ENCODE peak calls at places on chromosomes 13 and 19, in six cellular contexts. One of them, this sample, is unnamed.

GRCh38 chr13:43475135-43475534 is 311.6 kb downstream of the ENOX1 start:
- DNase-seq in PC-3: no peak
- DNase-seq in thoracic aorta: no peak
- DNase-seq in WTC11: no peak
- DNase-seq in GM13977: no peak
- DNase-seq in HepG2: no peak
- DNase-seq in this sample: no peak

GRCh38 chr19:41327499-41328156 is 17.7 kb downstream of the CCDC97 start:
- DNase-seq in thoracic aorta: no peak
- DNase-seq in PC-3: peak
- DNase-seq in HepG2: no peak
- DNase-seq in WTC11: peak
- DNase-seq in GM13977: peak
- DNase-seq in this sample: peak

GRCh38 chr19:49468746-49469447 is 5.1 kb upstream of the FLT3LG start:
- DNase-seq in HepG2: no peak
- DNase-seq in WTC11: peak
- DNase-seq in thoracic aorta: peak
- DNase-seq in PC-3: peak
- DNase-seq in GM13977: peak
- DNase-seq in this sample: peak

GRCh38 chr13:48253849-48254248 is 20.8 kb downstream of the ITM2B start:
- DNase-seq in GM13977: no peak
- DNase-seq in WTC11: no peak
- DNase-seq in HepG2: peak
- DNase-seq in PC-3: no peak
- DNase-seq in thoracic aorta: no peak
- DNase-seq in this sample: no peak

GRCh38 chr19:35264281-35265125 is 4.3 kb upstream of the USF2 start:
- DNase-seq in thoracic aorta: no peak
- DNase-seq in HepG2: no peak
- DNase-seq in WTC11: peak
- DNase-seq in GM13977: no peak
- DNase-seq in PC-3: no peak
- DNase-seq in this sample: no peak

GRCh38 chr13:74134226-74134776 is at the start of gene KLF12:
- DNase-seq in PC-3: peak
- DNase-seq in HepG2: peak
- DNase-seq in GM13977: peak
- DNase-seq in WTC11: peak
- DNase-seq in thoracic aorta: peak
- DNase-seq in this sample: peak

GRCh38 chr13:30204564-30204963 is 102.8 kb downstream of the KATNAL1 start:
- DNase-seq in thoracic aorta: no peak
- DNase-seq in GM13977: peak
- DNase-seq in WTC11: no peak
- DNase-seq in HepG2: no peak
- DNase-seq in PC-3: no peak
- DNase-seq in this sample: no peak

GRCh38 chr19:47230122-47230920 is 678 bp downstream of the BBC3 start:
- DNase-seq in PC-3: no peak
- DNase-seq in HepG2: peak
- DNase-seq in GM13977: peak
- DNase-seq in thoracic aorta: no peak
- DNase-seq in WTC11: peak
- DNase-seq in this sample: peak

GRCh38 chr13:102870677-102871415 is 25.0 kb downstream of the ERCC5 start:
- DNase-seq in HepG2: peak
- DNase-seq in PC-3: peak
- DNase-seq in GM13977: peak
- DNase-seq in thoracic aorta: no peak
- DNase-seq in WTC11: peak
- DNase-seq in this sample: peak

GRCh38 chr19:18098891-18099622 is 1.5 kb downstream of the MAST3 start:
- DNase-seq in HepG2: no peak
- DNase-seq in GM13977: peak
- DNase-seq in thoracic aorta: no peak
- DNase-seq in WTC11: peak
- DNase-seq in PC-3: no peak
- DNase-seq in this sample: peak

GRCh38 chr19:35767288-35768081 is 7.9 kb upstream of the ARHGAP33 start:
- DNase-seq in GM13977: peak
- DNase-seq in HepG2: peak
- DNase-seq in PC-3: no peak
- DNase-seq in WTC11: peak
- DNase-seq in thoracic aorta: no peak
- DNase-seq in this sample: no peak

GRCh38 chr13:82257790-82258507 is 1624.3 kb downstream of the SLITRK1 start:
- DNase-seq in thoracic aorta: no peak
- DNase-seq in HepG2: no peak
- DNase-seq in PC-3: no peak
- DNase-seq in GM13977: no peak
- DNase-seq in WTC11: no peak
- DNase-seq in this sample: no peak

GRCh38 chr19:33905937-33906577 is 109.4 kb downstream of the KCTD15 start:
- DNase-seq in GM13977: peak
- DNase-seq in PC-3: peak
- DNase-seq in HepG2: no peak
- DNase-seq in thoracic aorta: no peak
- DNase-seq in WTC11: peak
- DNase-seq in this sample: no peak

GRCh38 chr19:55085923-55086715 is 10.4 kb downstream of the EPS8L1 start:
- DNase-seq in thoracic aorta: no peak
- DNase-seq in GM13977: peak
- DNase-seq in HepG2: no peak
- DNase-seq in WTC11: peak
- DNase-seq in PC-3: no peak
- DNase-seq in this sample: no peak

GRCh38 chr13:98496239-98496668 is 80.7 kb downstream of the STK24 start:
- DNase-seq in thoracic aorta: no peak
- DNase-seq in HepG2: peak
- DNase-seq in WTC11: no peak
- DNase-seq in PC-3: no peak
- DNase-seq in GM13977: no peak
- DNase-seq in this sample: no peak

GRCh38 chr13:98576963-98577822 is at the start of gene STK24:
- DNase-seq in HepG2: peak
- DNase-seq in WTC11: peak
- DNase-seq in GM13977: peak
- DNase-seq in thoracic aorta: no peak
- DNase-seq in PC-3: peak
- DNase-seq in this sample: peak

GRCh38 chr19:4831351-4832340 is at the start of gene TICAM1:
- DNase-seq in WTC11: no peak
- DNase-seq in thoracic aorta: no peak
- DNase-seq in HepG2: no peak
- DNase-seq in PC-3: peak
- DNase-seq in GM13977: peak
- DNase-seq in this sample: peak

DNA sequence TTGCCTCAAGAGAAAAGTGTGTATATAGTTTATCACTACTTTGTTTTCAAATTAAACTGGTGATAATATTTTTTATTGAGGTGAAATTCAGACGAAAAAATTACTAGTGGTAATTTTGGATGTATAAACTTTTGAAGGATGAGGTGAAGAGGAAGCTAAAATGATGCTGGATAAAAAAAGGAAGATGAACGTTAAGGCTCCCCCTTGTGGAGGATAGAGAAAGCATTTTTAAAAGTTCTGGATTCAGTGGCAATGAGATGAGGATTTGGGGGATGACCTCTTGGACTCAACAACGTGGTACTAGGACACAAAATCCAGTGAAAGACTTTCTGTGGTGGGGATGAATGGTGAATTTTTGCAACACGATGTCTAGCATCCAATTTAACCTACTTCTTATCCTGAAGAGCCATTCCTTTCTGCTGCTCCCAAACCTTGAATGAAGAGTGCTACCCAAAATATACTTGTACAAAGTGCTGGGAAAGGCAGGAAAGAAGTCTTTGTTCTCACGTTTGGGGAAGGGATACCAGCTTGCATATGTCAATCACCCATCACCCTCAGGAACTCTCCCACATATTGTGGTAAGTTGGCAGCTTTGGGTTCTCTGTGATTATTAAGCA is 7.3 kb upstream of the SIGLEC5 start:
- DNase-seq in PC-3: peak
- DNase-seq in thoracic aorta: no peak
- DNase-seq in WTC11: no peak
- DNase-seq in GM13977: no peak
- DNase-seq in HepG2: peak
- DNase-seq in this sample: no peak
- TF ChIP-seq CTCF in PC-3: peak
- TF ChIP-seq CTCF in thoracic aorta: no peak
- TF ChIP-seq CTCF in WTC11: no peak
- TF ChIP-seq CTCF in GM13977: peak
- TF ChIP-seq CTCF in HepG2: peak
- TF ChIP-seq CTCF in this sample: peak

GRCh38 chr13:24997367-24997967 is 98.5 kb upstream of the PABPC3 start:
- DNase-seq in HepG2: peak
- DNase-seq in WTC11: no peak
- DNase-seq in thoracic aorta: no peak
- DNase-seq in PC-3: peak
- DNase-seq in GM13977: peak
- DNase-seq in this sample: no peak

GRCh38 chr13:24998433-24998832 is 97.5 kb upstream of the PABPC3 start:
- DNase-seq in WTC11: no peak
- DNase-seq in HepG2: no peak
- DNase-seq in GM13977: no peak
- DNase-seq in thoracic aorta: no peak
- DNase-seq in PC-3: no peak
- DNase-seq in this sample: no peak

GRCh38 chr13:24995225-24995804 is 100.6 kb upstream of the PABPC3 start:
- DNase-seq in GM13977: peak
- DNase-seq in WTC11: peak
- DNase-seq in thoracic aorta: no peak
- DNase-seq in PC-3: peak
- DNase-seq in HepG2: peak
- DNase-seq in this sample: no peak
- TF ChIP-seq CTCF in GM13977: peak
- TF ChIP-seq CTCF in WTC11: peak
- TF ChIP-seq CTCF in thoracic aorta: peak
- TF ChIP-seq CTCF in PC-3: peak
- TF ChIP-seq CTCF in HepG2: peak
- TF ChIP-seq CTCF in this sample: peak

GRCh38 chr19:15644816-15645215 is 4.1 kb downstream of the CYP4F3 start:
- DNase-seq in WTC11: no peak
- DNase-seq in thoracic aorta: no peak
- DNase-seq in PC-3: no peak
- DNase-seq in GM13977: no peak
- DNase-seq in HepG2: no peak
- DNase-seq in this sample: no peak
- TF ChIP-seq CTCF in WTC11: no peak
- TF ChIP-seq CTCF in thoracic aorta: no peak
- TF ChIP-seq CTCF in PC-3: no peak
- TF ChIP-seq CTCF in GM13977: no peak
- TF ChIP-seq CTCF in HepG2: no peak
- TF ChIP-seq CTCF in this sample: no peak

GRCh38 chr13:38905081-38905480 is 85.5 kb downstream of the STOML3 start:
- DNase-seq in HepG2: no peak
- DNase-seq in GM13977: no peak
- DNase-seq in thoracic aorta: no peak
- DNase-seq in WTC11: no peak
- DNase-seq in PC-3: no peak
- DNase-seq in this sample: no peak

GRCh38 chr13:38905861-38906260 is 84.8 kb downstream of the STOML3 start:
- DNase-seq in HepG2: no peak
- DNase-seq in WTC11: no peak
- DNase-seq in GM13977: no peak
- DNase-seq in PC-3: peak
- DNase-seq in thoracic aorta: no peak
- DNase-seq in this sample: no peak

GRCh38 chr13:38914070-38914469 is 76.6 kb downstream of the STOML3 start:
- DNase-seq in PC-3: no peak
- DNase-seq in thoracic aorta: no peak
- DNase-seq in HepG2: no peak
- DNase-seq in GM13977: no peak
- DNase-seq in WTC11: peak
- DNase-seq in this sample: no peak

GRCh38 chr13:38908574-38908973 is 82.1 kb downstream of the STOML3 start:
- DNase-seq in PC-3: no peak
- DNase-seq in thoracic aorta: no peak
- DNase-seq in WTC11: no peak
- DNase-seq in GM13977: no peak
- DNase-seq in HepG2: no peak
- DNase-seq in this sample: no peak
- TF ChIP-seq CTCF in PC-3: no peak
- TF ChIP-seq CTCF in thoracic aorta: no peak
- TF ChIP-seq CTCF in WTC11: no peak
- TF ChIP-seq CTCF in GM13977: no peak
- TF ChIP-seq CTCF in HepG2: no peak
- TF ChIP-seq CTCF in this sample: no peak

GRCh38 chr13:104534847-104535246 is 1468.6 kb upstream of the SLC10A2 start:
- DNase-seq in HepG2: no peak
- DNase-seq in PC-3: peak
- DNase-seq in WTC11: peak
- DNase-seq in thoracic aorta: no peak
- DNase-seq in GM13977: no peak
- DNase-seq in this sample: no peak
- TF ChIP-seq CTCF in HepG2: peak
- TF ChIP-seq CTCF in PC-3: peak
- TF ChIP-seq CTCF in WTC11: peak
- TF ChIP-seq CTCF in thoracic aorta: no peak
- TF ChIP-seq CTCF in GM13977: peak
- TF ChIP-seq CTCF in this sample: no peak

GRCh38 chr19:38684078-38684861 is 36.8 kb downstream of the ACTN4 start:
- DNase-seq in PC-3: peak
- DNase-seq in thoracic aorta: peak
- DNase-seq in HepG2: no peak
- DNase-seq in GM13977: no peak
- DNase-seq in WTC11: no peak
- DNase-seq in this sample: no peak
- TF ChIP-seq CTCF in PC-3: no peak
- TF ChIP-seq CTCF in thoracic aorta: no peak
- TF ChIP-seq CTCF in HepG2: no peak
- TF ChIP-seq CTCF in GM13977: no peak
- TF ChIP-seq CTCF in WTC11: no peak
- TF ChIP-seq CTCF in this sample: no peak

GRCh38 chr13:96984061-96984508 is 10.2 kb downstream of the OXGR1 start:
- DNase-seq in WTC11: peak
- DNase-seq in HepG2: no peak
- DNase-seq in thoracic aorta: no peak
- DNase-seq in GM13977: peak
- DNase-seq in PC-3: peak
- DNase-seq in this sample: no peak
- TF ChIP-seq CTCF in WTC11: no peak
- TF ChIP-seq CTCF in HepG2: no peak
- TF ChIP-seq CTCF in thoracic aorta: no peak
- TF ChIP-seq CTCF in GM13977: no peak
- TF ChIP-seq CTCF in PC-3: peak
- TF ChIP-seq CTCF in this sample: no peak

DNA sequence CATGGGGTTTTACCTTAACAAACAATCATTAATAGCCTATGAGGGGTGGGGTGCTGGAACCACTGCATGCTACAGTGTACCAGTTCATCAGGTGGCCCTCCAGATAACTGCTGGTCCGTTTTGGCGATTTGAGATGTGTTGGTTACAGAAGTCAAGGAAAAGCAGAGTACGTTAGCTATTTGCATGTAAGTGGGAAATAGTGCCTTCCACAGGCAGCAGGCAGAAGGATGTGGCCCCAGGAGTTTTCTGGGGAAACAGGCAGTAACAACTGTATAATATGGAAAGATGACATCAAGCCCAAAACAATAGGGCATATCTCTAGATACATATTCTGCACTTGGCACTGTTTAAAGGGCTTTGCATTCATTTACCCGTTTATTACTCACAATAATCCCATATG is 245.7 kb downstream of the COL4A1 start:
- DNase-seq in WTC11: no peak
- DNase-seq in HepG2: no peak
- DNase-seq in GM13977: no peak
- DNase-seq in thoracic aorta: no peak
- DNase-seq in PC-3: no peak
- DNase-seq in this sample: no peak
- TF ChIP-seq CTCF in WTC11: peak
- TF ChIP-seq CTCF in HepG2: no peak
- TF ChIP-seq CTCF in GM13977: no peak
- TF ChIP-seq CTCF in thoracic aorta: no peak
- TF ChIP-seq CTCF in PC-3: no peak
- TF ChIP-seq CTCF in this sample: no peak

This sample was measured in natural killer cell.